ENCODE peak calls at places on chromosomes 12 and 14, in nine cellular contexts. One of them, this sample, is unnamed.

GRCh38 chr14:73745571-73746539 is 31.7 kb upstream of the PNMA1 start:
- DNase-seq in AG04450: no peak
- DNase-seq in neuronal stem cell: no peak
- DNase-seq in activated CD4-positive, alpha-beta T cell treated with anti-CD3 and anti-CD28 coated beads, Interleukin-2, amount 10 ng/mL, durations not matched to agents 7 days and 5 days: no peak
- DNase-seq in stimulated activated CD8-positive, alpha-beta memory T cell treated with anti-CD3 and anti-CD28 coated beads, Interleukin-15, amount 100 ng/mL, for 24 hours: no peak
- DNase-seq in NCI-H460: no peak
- DNase-seq in LoVo: no peak
- DNase-seq in thoracic aorta: no peak
- DNase-seq in endothelial cell: no peak
- DNase-seq in this sample: no peak

GRCh38 chr12:58963844-58964243 is 43.5 kb upstream of the LRIG3 start:
- DNase-seq in AG04450: no peak
- DNase-seq in neuronal stem cell: no peak
- DNase-seq in activated CD4-positive, alpha-beta T cell treated with anti-CD3 and anti-CD28 coated beads, Interleukin-2, amount 10 ng/mL, durations not matched to agents 7 days and 5 days: no peak
- DNase-seq in stimulated activated CD8-positive, alpha-beta memory T cell treated with anti-CD3 and anti-CD28 coated beads, Interleukin-15, amount 100 ng/mL, for 24 hours: no peak
- DNase-seq in NCI-H460: no peak
- DNase-seq in LoVo: no peak
- DNase-seq in thoracic aorta: no peak
- DNase-seq in endothelial cell: no peak
- DNase-seq in this sample: no peak

GRCh38 chr12:19689801-19690472 is 250.6 kb downstream of the AEBP2 start:
- DNase-seq in AG04450: no peak
- DNase-seq in neuronal stem cell: no peak
- DNase-seq in activated CD4-positive, alpha-beta T cell treated with anti-CD3 and anti-CD28 coated beads, Interleukin-2, amount 10 ng/mL, durations not matched to agents 7 days and 5 days: no peak
- DNase-seq in stimulated activated CD8-positive, alpha-beta memory T cell treated with anti-CD3 and anti-CD28 coated beads, Interleukin-15, amount 100 ng/mL, for 24 hours: no peak
- DNase-seq in NCI-H460: no peak
- DNase-seq in LoVo: peak; percentile 62
- DNase-seq in thoracic aorta: no peak
- DNase-seq in endothelial cell: no peak
- DNase-seq in this sample: no peak

GRCh38 chr12:60926256-60926655 is 1330.4 kb downstream of the SLC16A7 start:
- DNase-seq in AG04450: no peak
- DNase-seq in neuronal stem cell: no peak
- DNase-seq in activated CD4-positive, alpha-beta T cell treated with anti-CD3 and anti-CD28 coated beads, Interleukin-2, amount 10 ng/mL, durations not matched to agents 7 days and 5 days: no peak
- DNase-seq in stimulated activated CD8-positive, alpha-beta memory T cell treated with anti-CD3 and anti-CD28 coated beads, Interleukin-15, amount 100 ng/mL, for 24 hours: no peak
- DNase-seq in NCI-H460: no peak
- DNase-seq in LoVo: no peak
- DNase-seq in thoracic aorta: no peak
- DNase-seq in endothelial cell: no peak
- DNase-seq in this sample: no peak

GRCh38 chr12:55572168-55572567 is at the start of gene OR2AP1:
- DNase-seq in AG04450: no peak
- DNase-seq in neuronal stem cell: no peak
- DNase-seq in activated CD4-positive, alpha-beta T cell treated with anti-CD3 and anti-CD28 coated beads, Interleukin-2, amount 10 ng/mL, durations not matched to agents 7 days and 5 days: no peak
- DNase-seq in stimulated activated CD8-positive, alpha-beta memory T cell treated with anti-CD3 and anti-CD28 coated beads, Interleukin-15, amount 100 ng/mL, for 24 hours: no peak
- DNase-seq in NCI-H460: no peak
- DNase-seq in LoVo: no peak
- DNase-seq in thoracic aorta: no peak
- DNase-seq in endothelial cell: no peak
- DNase-seq in this sample: no peak

GRCh38 chr14:106141242-106142220 is 615.1 kb downstream of the TMEM121 start:
- DNase-seq in AG04450: no peak
- DNase-seq in neuronal stem cell: no peak
- DNase-seq in activated CD4-positive, alpha-beta T cell treated with anti-CD3 and anti-CD28 coated beads, Interleukin-2, amount 10 ng/mL, durations not matched to agents 7 days and 5 days: peak; percentile 40
- DNase-seq in stimulated activated CD8-positive, alpha-beta memory T cell treated with anti-CD3 and anti-CD28 coated beads, Interleukin-15, amount 100 ng/mL, for 24 hours: peak; percentile 22
- DNase-seq in NCI-H460: no peak
- DNase-seq in LoVo: no peak
- DNase-seq in thoracic aorta: no peak
- DNase-seq in endothelial cell: no peak
- DNase-seq in this sample: no peak

GRCh38 chr12:89756638-89757321 is 48.1 kb upstream of the ATP2B1 start:
- DNase-seq in AG04450: peak; percentile 92
- DNase-seq in neuronal stem cell: no peak
- DNase-seq in activated CD4-positive, alpha-beta T cell treated with anti-CD3 and anti-CD28 coated beads, Interleukin-2, amount 10 ng/mL, durations not matched to agents 7 days and 5 days: peak; percentile 37
- DNase-seq in stimulated activated CD8-positive, alpha-beta memory T cell treated with anti-CD3 and anti-CD28 coated beads, Interleukin-15, amount 100 ng/mL, for 24 hours: no peak
- DNase-seq in NCI-H460: peak; percentile 99
- DNase-seq in LoVo: peak; percentile 93
- DNase-seq in thoracic aorta: no peak
- DNase-seq in endothelial cell: no peak
- DNase-seq in this sample: peak; percentile 0

GRCh38 chr12:110266980-110267620 is 13.9 kb upstream of the ATP2A2 start:
- DNase-seq in AG04450: no peak
- DNase-seq in neuronal stem cell: no peak
- DNase-seq in activated CD4-positive, alpha-beta T cell treated with anti-CD3 and anti-CD28 coated beads, Interleukin-2, amount 10 ng/mL, durations not matched to agents 7 days and 5 days: no peak
- DNase-seq in stimulated activated CD8-positive, alpha-beta memory T cell treated with anti-CD3 and anti-CD28 coated beads, Interleukin-15, amount 100 ng/mL, for 24 hours: no peak
- DNase-seq in NCI-H460: no peak
- DNase-seq in LoVo: no peak
- DNase-seq in thoracic aorta: no peak
- DNase-seq in endothelial cell: no peak
- DNase-seq in this sample: peak; percentile 6

GRCh38 chr12:122096591-122097149 is 18.1 kb downstream of the MLXIP start:
- DNase-seq in AG04450: no peak
- DNase-seq in neuronal stem cell: no peak
- DNase-seq in activated CD4-positive, alpha-beta T cell treated with anti-CD3 and anti-CD28 coated beads, Interleukin-2, amount 10 ng/mL, durations not matched to agents 7 days and 5 days: no peak
- DNase-seq in stimulated activated CD8-positive, alpha-beta memory T cell treated with anti-CD3 and anti-CD28 coated beads, Interleukin-15, amount 100 ng/mL, for 24 hours: no peak
- DNase-seq in NCI-H460: no peak
- DNase-seq in LoVo: no peak
- DNase-seq in thoracic aorta: no peak
- DNase-seq in endothelial cell: no peak
- DNase-seq in this sample: no peak

GRCh38 chr12:93208011-93208410 is 169.7 kb upstream of the NUDT4 start:
- DNase-seq in AG04450: no peak
- DNase-seq in neuronal stem cell: no peak
- DNase-seq in activated CD4-positive, alpha-beta T cell treated with anti-CD3 and anti-CD28 coated beads, Interleukin-2, amount 10 ng/mL, durations not matched to agents 7 days and 5 days: no peak
- DNase-seq in stimulated activated CD8-positive, alpha-beta memory T cell treated with anti-CD3 and anti-CD28 coated beads, Interleukin-15, amount 100 ng/mL, for 24 hours: no peak
- DNase-seq in NCI-H460: no peak
- DNase-seq in LoVo: no peak
- DNase-seq in thoracic aorta: no peak
- DNase-seq in endothelial cell: no peak
- DNase-seq in this sample: no peak

GRCh38 chr12:14723763-14724162 is 27.4 kb upstream of the GUCY2C start:
- DNase-seq in AG04450: peak; percentile 11
- DNase-seq in neuronal stem cell: peak; percentile 9
- DNase-seq in activated CD4-positive, alpha-beta T cell treated with anti-CD3 and anti-CD28 coated beads, Interleukin-2, amount 10 ng/mL, durations not matched to agents 7 days and 5 days: peak; percentile 73
- DNase-seq in stimulated activated CD8-positive, alpha-beta memory T cell treated with anti-CD3 and anti-CD28 coated beads, Interleukin-15, amount 100 ng/mL, for 24 hours: no peak
- DNase-seq in NCI-H460: peak; percentile 39
- DNase-seq in LoVo: peak; percentile 37
- DNase-seq in thoracic aorta: peak; percentile 14
- DNase-seq in endothelial cell: peak; percentile 64
- DNase-seq in this sample: no peak

GRCh38 chr14:22918519-22918808 is 485 bp downstream of the RBM23 start:
- DNase-seq in AG04450: no peak
- DNase-seq in neuronal stem cell: no peak
- DNase-seq in activated CD4-positive, alpha-beta T cell treated with anti-CD3 and anti-CD28 coated beads, Interleukin-2, amount 10 ng/mL, durations not matched to agents 7 days and 5 days: no peak
- DNase-seq in stimulated activated CD8-positive, alpha-beta memory T cell treated with anti-CD3 and anti-CD28 coated beads, Interleukin-15, amount 100 ng/mL, for 24 hours: peak; percentile 11
- DNase-seq in NCI-H460: no peak
- DNase-seq in LoVo: peak; percentile 15
- DNase-seq in thoracic aorta: peak; percentile 15
- DNase-seq in endothelial cell: no peak
- DNase-seq in this sample: no peak

GRCh38 chr12:85489194-85489593 is 209.2 kb downstream of the ALX1 start:
- DNase-seq in AG04450: no peak
- DNase-seq in neuronal stem cell: no peak
- DNase-seq in activated CD4-positive, alpha-beta T cell treated with anti-CD3 and anti-CD28 coated beads, Interleukin-2, amount 10 ng/mL, durations not matched to agents 7 days and 5 days: no peak
- DNase-seq in stimulated activated CD8-positive, alpha-beta memory T cell treated with anti-CD3 and anti-CD28 coated beads, Interleukin-15, amount 100 ng/mL, for 24 hours: no peak
- DNase-seq in NCI-H460: no peak
- DNase-seq in LoVo: no peak
- DNase-seq in thoracic aorta: no peak
- DNase-seq in endothelial cell: no peak
- DNase-seq in this sample: no peak

GRCh38 chr14:103549361-103550311 is 12.8 kb downstream of the BAG5 start:
- DNase-seq in AG04450: no peak
- DNase-seq in neuronal stem cell: no peak
- DNase-seq in activated CD4-positive, alpha-beta T cell treated with anti-CD3 and anti-CD28 coated beads, Interleukin-2, amount 10 ng/mL, durations not matched to agents 7 days and 5 days: no peak
- DNase-seq in stimulated activated CD8-positive, alpha-beta memory T cell treated with anti-CD3 and anti-CD28 coated beads, Interleukin-15, amount 100 ng/mL, for 24 hours: no peak
- DNase-seq in NCI-H460: no peak
- DNase-seq in LoVo: no peak
- DNase-seq in thoracic aorta: no peak
- DNase-seq in endothelial cell: no peak
- DNase-seq in this sample: no peak

GRCh38 chr12:124150176-124150575 is 144.7 kb upstream of the RFLNA start:
- DNase-seq in AG04450: no peak
- DNase-seq in neuronal stem cell: no peak
- DNase-seq in activated CD4-positive, alpha-beta T cell treated with anti-CD3 and anti-CD28 coated beads, Interleukin-2, amount 10 ng/mL, durations not matched to agents 7 days and 5 days: no peak
- DNase-seq in stimulated activated CD8-positive, alpha-beta memory T cell treated with anti-CD3 and anti-CD28 coated beads, Interleukin-15, amount 100 ng/mL, for 24 hours: no peak
- DNase-seq in NCI-H460: no peak
- DNase-seq in LoVo: no peak
- DNase-seq in thoracic aorta: no peak
- DNase-seq in endothelial cell: no peak
- DNase-seq in this sample: no peak

GRCh38 chr12:128817115-128818015 is 6.4 kb downstream of the SLC15A4 start:
- DNase-seq in AG04450: no peak
- DNase-seq in neuronal stem cell: no peak
- DNase-seq in activated CD4-positive, alpha-beta T cell treated with anti-CD3 and anti-CD28 coated beads, Interleukin-2, amount 10 ng/mL, durations not matched to agents 7 days and 5 days: no peak
- DNase-seq in stimulated activated CD8-positive, alpha-beta memory T cell treated with anti-CD3 and anti-CD28 coated beads, Interleukin-15, amount 100 ng/mL, for 24 hours: no peak
- DNase-seq in NCI-H460: no peak
- DNase-seq in LoVo: no peak
- DNase-seq in thoracic aorta: no peak
- DNase-seq in endothelial cell: no peak
- DNase-seq in this sample: no peak

GRCh38 chr12:104201238-104202001 is 14.2 kb upstream of the TXNRD1 start:
- DNase-seq in AG04450: no peak
- DNase-seq in neuronal stem cell: peak; percentile 62
- DNase-seq in activated CD4-positive, alpha-beta T cell treated with anti-CD3 and anti-CD28 coated beads, Interleukin-2, amount 10 ng/mL, durations not matched to agents 7 days and 5 days: peak; percentile 61
- DNase-seq in stimulated activated CD8-positive, alpha-beta memory T cell treated with anti-CD3 and anti-CD28 coated beads, Interleukin-15, amount 100 ng/mL, for 24 hours: no peak
- DNase-seq in NCI-H460: peak; percentile 72
- DNase-seq in LoVo: peak; percentile 78
- DNase-seq in thoracic aorta: no peak
- DNase-seq in endothelial cell: peak; percentile 32
- DNase-seq in this sample: no peak

GRCh38 chr14:105858676-105859025 is 332.3 kb downstream of the TMEM121 start:
- DNase-seq in AG04450: no peak
- DNase-seq in neuronal stem cell: no peak
- DNase-seq in activated CD4-positive, alpha-beta T cell treated with anti-CD3 and anti-CD28 coated beads, Interleukin-2, amount 10 ng/mL, durations not matched to agents 7 days and 5 days: peak; percentile 25
- DNase-seq in stimulated activated CD8-positive, alpha-beta memory T cell treated with anti-CD3 and anti-CD28 coated beads, Interleukin-15, amount 100 ng/mL, for 24 hours: no peak
- DNase-seq in NCI-H460: no peak
- DNase-seq in LoVo: no peak
- DNase-seq in thoracic aorta: no peak
- DNase-seq in endothelial cell: no peak
- DNase-seq in this sample: no peak

GRCh38 chr12:65868133-65868705 is 43.9 kb downstream of the HMGA2 start:
- DNase-seq in AG04450: peak; percentile 80
- DNase-seq in neuronal stem cell: no peak
- DNase-seq in activated CD4-positive, alpha-beta T cell treated with anti-CD3 and anti-CD28 coated beads, Interleukin-2, amount 10 ng/mL, durations not matched to agents 7 days and 5 days: no peak
- DNase-seq in stimulated activated CD8-positive, alpha-beta memory T cell treated with anti-CD3 and anti-CD28 coated beads, Interleukin-15, amount 100 ng/mL, for 24 hours: no peak
- DNase-seq in NCI-H460: no peak
- DNase-seq in LoVo: no peak
- DNase-seq in thoracic aorta: no peak
- DNase-seq in endothelial cell: no peak
- DNase-seq in this sample: no peak

GRCh38 chr12:32309811-32310755 is 89.3 kb upstream of the FGD4 start:
- DNase-seq in AG04450: no peak
- DNase-seq in neuronal stem cell: no peak
- DNase-seq in activated CD4-positive, alpha-beta T cell treated with anti-CD3 and anti-CD28 coated beads, Interleukin-2, amount 10 ng/mL, durations not matched to agents 7 days and 5 days: no peak
- DNase-seq in stimulated activated CD8-positive, alpha-beta memory T cell treated with anti-CD3 and anti-CD28 coated beads, Interleukin-15, amount 100 ng/mL, for 24 hours: no peak
- DNase-seq in NCI-H460: no peak
- DNase-seq in LoVo: no peak
- DNase-seq in thoracic aorta: no peak
- DNase-seq in endothelial cell: no peak
- DNase-seq in this sample: no peak

GRCh38 chr12:121404734-121405133 is 4.8 kb downstream of the RNF34 start:
- DNase-seq in AG04450: no peak
- DNase-seq in neuronal stem cell: no peak
- DNase-seq in activated CD4-positive, alpha-beta T cell treated with anti-CD3 and anti-CD28 coated beads, Interleukin-2, amount 10 ng/mL, durations not matched to agents 7 days and 5 days: no peak
- DNase-seq in stimulated activated CD8-positive, alpha-beta memory T cell treated with anti-CD3 and anti-CD28 coated beads, Interleukin-15, amount 100 ng/mL, for 24 hours: no peak
- DNase-seq in NCI-H460: no peak
- DNase-seq in LoVo: no peak
- DNase-seq in thoracic aorta: no peak
- DNase-seq in endothelial cell: no peak
- DNase-seq in this sample: no peak

GRCh38 chr12:56158926-56159461 is 835 bp downstream of the MYL6 start:
- DNase-seq in AG04450: peak; percentile 45
- DNase-seq in neuronal stem cell: peak; percentile 46
- DNase-seq in activated CD4-positive, alpha-beta T cell treated with anti-CD3 and anti-CD28 coated beads, Interleukin-2, amount 10 ng/mL, durations not matched to agents 7 days and 5 days: peak; percentile 40
- DNase-seq in stimulated activated CD8-positive, alpha-beta memory T cell treated with anti-CD3 and anti-CD28 coated beads, Interleukin-15, amount 100 ng/mL, for 24 hours: no peak
- DNase-seq in NCI-H460: peak; percentile 52
- DNase-seq in LoVo: peak; percentile 76
- DNase-seq in thoracic aorta: peak; percentile 69
- DNase-seq in endothelial cell: no peak
- DNase-seq in this sample: no peak

GRCh38 chr12:46657416-46658411 is 168.1 kb downstream of the SLC38A4 start:
- DNase-seq in AG04450: no peak
- DNase-seq in neuronal stem cell: no peak
- DNase-seq in activated CD4-positive, alpha-beta T cell treated with anti-CD3 and anti-CD28 coated beads, Interleukin-2, amount 10 ng/mL, durations not matched to agents 7 days and 5 days: no peak
- DNase-seq in stimulated activated CD8-positive, alpha-beta memory T cell treated with anti-CD3 and anti-CD28 coated beads, Interleukin-15, amount 100 ng/mL, for 24 hours: no peak
- DNase-seq in NCI-H460: no peak
- DNase-seq in LoVo: no peak
- DNase-seq in thoracic aorta: no peak
- DNase-seq in endothelial cell: no peak
- DNase-seq in this sample: no peak

GRCh38 chr14:31336646-31337045 is 83.7 kb downstream of the HEATR5A start:
- DNase-seq in AG04450: peak; percentile 18
- DNase-seq in neuronal stem cell: no peak
- DNase-seq in activated CD4-positive, alpha-beta T cell treated with anti-CD3 and anti-CD28 coated beads, Interleukin-2, amount 10 ng/mL, durations not matched to agents 7 days and 5 days: no peak
- DNase-seq in stimulated activated CD8-positive, alpha-beta memory T cell treated with anti-CD3 and anti-CD28 coated beads, Interleukin-15, amount 100 ng/mL, for 24 hours: no peak
- DNase-seq in NCI-H460: no peak
- DNase-seq in LoVo: no peak
- DNase-seq in thoracic aorta: no peak
- DNase-seq in endothelial cell: no peak
- DNase-seq in this sample: no peak

GRCh38 chr12:79765157-79765556 is 74.4 kb upstream of the PAWR start:
- DNase-seq in AG04450: no peak
- DNase-seq in neuronal stem cell: no peak
- DNase-seq in activated CD4-positive, alpha-beta T cell treated with anti-CD3 and anti-CD28 coated beads, Interleukin-2, amount 10 ng/mL, durations not matched to agents 7 days and 5 days: no peak
- DNase-seq in stimulated activated CD8-positive, alpha-beta memory T cell treated with anti-CD3 and anti-CD28 coated beads, Interleukin-15, amount 100 ng/mL, for 24 hours: no peak
- DNase-seq in NCI-H460: no peak
- DNase-seq in LoVo: no peak
- DNase-seq in thoracic aorta: no peak
- DNase-seq in endothelial cell: no peak
- DNase-seq in this sample: no peak

GRCh38 chr12:132608231-132609171 is 1.9 kb downstream of the LRCOL1 start:
- DNase-seq in AG04450: no peak
- DNase-seq in neuronal stem cell: no peak
- DNase-seq in activated CD4-positive, alpha-beta T cell treated with anti-CD3 and anti-CD28 coated beads, Interleukin-2, amount 10 ng/mL, durations not matched to agents 7 days and 5 days: no peak
- DNase-seq in stimulated activated CD8-positive, alpha-beta memory T cell treated with anti-CD3 and anti-CD28 coated beads, Interleukin-15, amount 100 ng/mL, for 24 hours: no peak
- DNase-seq in NCI-H460: no peak
- DNase-seq in LoVo: no peak
- DNase-seq in thoracic aorta: no peak
- DNase-seq in endothelial cell: no peak
- DNase-seq in this sample: no peak

GRCh38 chr12:79274571-79275064 is 410.0 kb downstream of the SYT1 start:
- DNase-seq in AG04450: no peak
- DNase-seq in neuronal stem cell: no peak
- DNase-seq in activated CD4-positive, alpha-beta T cell treated with anti-CD3 and anti-CD28 coated beads, Interleukin-2, amount 10 ng/mL, durations not matched to agents 7 days and 5 days: no peak
- DNase-seq in stimulated activated CD8-positive, alpha-beta memory T cell treated with anti-CD3 and anti-CD28 coated beads, Interleukin-15, amount 100 ng/mL, for 24 hours: no peak
- DNase-seq in NCI-H460: no peak
- DNase-seq in LoVo: no peak
- DNase-seq in thoracic aorta: no peak
- DNase-seq in endothelial cell: no peak
- DNase-seq in this sample: no peak

GRCh38 chr14:93103392-93104080 is 12.2 kb downstream of the ITPK1 start:
- DNase-seq in AG04450: no peak
- DNase-seq in neuronal stem cell: no peak
- DNase-seq in activated CD4-positive, alpha-beta T cell treated with anti-CD3 and anti-CD28 coated beads, Interleukin-2, amount 10 ng/mL, durations not matched to agents 7 days and 5 days: peak; percentile 90
- DNase-seq in stimulated activated CD8-positive, alpha-beta memory T cell treated with anti-CD3 and anti-CD28 coated beads, Interleukin-15, amount 100 ng/mL, for 24 hours: no peak
- DNase-seq in NCI-H460: no peak
- DNase-seq in LoVo: peak; percentile 54
- DNase-seq in thoracic aorta: no peak
- DNase-seq in endothelial cell: no peak
- DNase-seq in this sample: no peak

GRCh38 chr12:8026282-8026637 is 6.3 kb upstream of the FOXJ2 start:
- DNase-seq in AG04450: no peak
- DNase-seq in neuronal stem cell: no peak
- DNase-seq in activated CD4-positive, alpha-beta T cell treated with anti-CD3 and anti-CD28 coated beads, Interleukin-2, amount 10 ng/mL, durations not matched to agents 7 days and 5 days: no peak
- DNase-seq in stimulated activated CD8-positive, alpha-beta memory T cell treated with anti-CD3 and anti-CD28 coated beads, Interleukin-15, amount 100 ng/mL, for 24 hours: no peak
- DNase-seq in NCI-H460: no peak
- DNase-seq in LoVo: no peak
- DNase-seq in thoracic aorta: no peak
- DNase-seq in endothelial cell: no peak
- DNase-seq in this sample: no peak